ENCODE peak calls at places on chromosomes 4 and X, in five cellular contexts. H, C, Z, E and V are unnamed samples.
A peak's percentile ranks its signal among the peaks of the same experiment; 100 is the strongest.

GRCh38 chr4:151992301-151992700 is 231.5 kb upstream of the GATB start:
- DNase-seq in H (no peak), E (no peak), C (no peak), Z (no peak), V (no peak)

GRCh38 chr4:128342762-128343161 is 55.1 kb upstream of the PGRMC2 start:
- DNase-seq in Z (no peak), C (no peak), H (no peak), E (no peak), V (no peak)

GRCh38 chr4:16875487-16875886 is 23.0 kb downstream of the LDB2 start:
- DNase-seq in Z (no peak), H (peak; percentile 90), E (no peak), C (no peak), V (no peak)

GRCh38 chr4:25098964-25099843 is 61.0 kb downstream of the SEPSECS start:
- DNase-seq in H (peak; percentile 47), E (no peak), Z (no peak), C (no peak), V (peak; percentile 8)

GRCh38 chr4:1992468-1993168 is 16.2 kb downstream of the NELFA start:
- DNase-seq in H (no peak), E (no peak), C (no peak), Z (no peak), V (no peak)

GRCh38 chrX:13764765-13765164 is 30.2 kb downstream of the OFD1 start:
- DNase-seq in E (no peak), Z (no peak), C (no peak), H (no peak), V (no peak)

GRCh38 chrX:19602866-19603620 is 87.7 kb upstream of the MAP3K15 start:
- DNase-seq in H (peak; percentile 87), C (no peak), Z (peak; percentile 47), E (no peak), V (peak; percentile 79)

GRCh38 chrX:152817082-152817744 is 13.3 kb downstream of the CETN2 start:
- DNase-seq in H (peak; percentile 70), Z (peak; percentile 41), C (no peak), E (no peak), V (peak; percentile 35)

GRCh38 chrX:77003956-77004355 is 443.2 kb upstream of the FGF16 start:
- DNase-seq in E (peak; percentile 7), Z (no peak), H (no peak), C (no peak), V (no peak)

GRCh38 chr4:48058620-48059530 is 42.3 kb downstream of the NIPAL1 start:
- DNase-seq in C (no peak), H (no peak), Z (no peak), E (no peak), V (no peak)

GRCh38 chr4:95020521-95020920 is 262.8 kb downstream of the BMPR1B start:
- DNase-seq in E (no peak), C (no peak), Z (no peak), H (no peak), V (no peak)

GRCh38 chr4:77697860-77698599 is 92.4 kb downstream of the CXCL13 start:
- DNase-seq in Z (peak; percentile 84), H (peak; percentile 76), C (no peak), E (no peak), V (peak; percentile 78)